ENCODE peak calls at places on chromosomes 11 and 22, in six cellular contexts. F is Caco-2, S is mesendoderm, T is skeletal muscle cell, W is neural crest cell, N is HT1080. D is an unnamed sample.

GRCh38 chr11:75262961-75263852 is 22.6 kb downstream of the TPBGL start:
- DNase-seq in F (peak), N (no peak), W (no peak), T (no peak), S (no peak), D (peak)

GRCh38 chr11:7688238-7688826 is 15.0 kb upstream of the CYB5R2 start:
- DNase-seq in T (no peak), W (no peak), F (no peak), N (no peak), S (peak), D (no peak)

GRCh38 chr11:96393753-96394348 is 4.0 kb downstream of the JRKL start:
- DNase-seq in N (peak), T (peak), S (peak), W (no peak), F (no peak), D (no peak)

GRCh38 chr11:12460441-12460840 is 83.1 kb downstream of the PARVA start:
- DNase-seq in N (no peak), F (no peak), W (no peak), S (peak), T (no peak), D (peak)

GRCh38 chr11:10492084-10492483 is 37.0 kb downstream of the AMPD3 start:
- DNase-seq in F (no peak), T (no peak), W (no peak), N (no peak), S (no peak), D (peak)

GRCh38 chr11:83510530-83511449 is 224.6 kb upstream of the CCDC90B start:
- DNase-seq in N (peak), W (no peak), S (no peak), F (no peak), T (no peak), D (no peak)

GRCh38 chr11:1888811-1889526 is 2.7 kb downstream of the PRR33 start:
- DNase-seq in S (no peak), W (no peak), F (no peak), T (no peak), N (no peak), D (no peak)

GRCh38 chr11:94787798-94788197 is 19.6 kb downstream of the AMOTL1 start:
- DNase-seq in T (no peak), W (no peak), N (no peak), S (peak), F (no peak), D (no peak)

GRCh38 chr11:62054081-62054480 is 69.7 kb upstream of the INCENP start:
- DNase-seq in S (no peak), W (no peak), F (no peak), N (no peak), T (no peak), D (no peak)

GRCh38 chr22:29011868-29012428 is 49.7 kb downstream of the C22orf31 start:
- DNase-seq in S (no peak), W (no peak), F (no peak), T (no peak), N (no peak), D (no peak)

GRCh38 chr11:1936072-1936780 is 10.9 kb upstream of the MRPL23 start:
- DNase-seq in S (no peak), W (no peak), T (no peak), F (peak), N (no peak), D (no peak)

GRCh38 chr22:49011769-49012598 is 815.7 kb downstream of the BRD1 start:
- DNase-seq in N (no peak), W (no peak), F (no peak), T (no peak), S (peak), D (peak)